ENCODE peak calls at places on chromosomes 16 and 17, in ten cellular contexts. N is testis, M is right lobe of liver, E is esophagus squamous epithelium, H is stomach, B is heart left ventricle, G is sigmoid colon, F is K562, I is GM12878, X is adrenal gland. T is an unnamed sample. For H3K36me3, the result is how much of the 10 kb centered on the place peaks cover.

GRCh38 chr16:56561126-56561525 is 3.7 kb upstream of the MT4 start:
- DNase-seq in M (no peak), G (no peak), X (no peak), B (no peak), N (no peak), F (no peak), I (no peak), E (no peak), H (no peak), T (no peak)

GRCh38 chr16:2925951-2926659 is 14.4 kb downstream of the FLYWCH1 start:
- DNase-seq in M (no peak), F (no peak), H (no peak), X (no peak), N (no peak), E (no peak), G (no peak), B (no peak), I (no peak), T (no peak)

GRCh38 chr16:58678716-58679115 is 5.9 kb downstream of the SLC38A7 start:
- DNase-seq in B (peak), M (peak), G (peak), N (peak), X (peak), I (no peak), E (no peak), F (no peak), H (no peak), T (no peak)

GRCh38 chr16:20740901-20741491 is 622 bp downstream of the THUMPD1 start:
- DNase-seq in E (peak), H (peak), G (peak), I (peak), M (peak), X (peak), B (peak), F (peak), N (peak), T (peak)

GRCh38 chr17:1766382-1767135 is 4.7 kb downstream of the SERPINF1 start:
- DNase-seq in H (no peak), N (peak), E (no peak), B (no peak), I (no peak), G (no peak), M (peak), X (no peak), F (no peak), T (no peak)

GRCh38 chr17:40663252-40663651 is 1.7 kb downstream of the KRT222 start:
- DNase-seq in F (no peak), I (no peak), M (no peak), B (no peak), H (no peak), G (no peak), X (no peak), E (no peak), N (no peak), T (no peak)

GRCh38 chr17:80732268-80732667 is 187.6 kb downstream of the RPTOR start:
- DNase-seq in F (no peak), B (no peak), I (no peak), X (no peak), G (no peak), N (no peak), H (no peak), M (no peak), E (no peak), T (no peak)

GRCh38 chr17:79023886-79024771 is at the start of gene C1QTNF1:
- DNase-seq in B (peak), H (peak), F (no peak), M (peak), N (peak), I (no peak), X (peak), G (peak), E (no peak), T (peak)

GRCh38 chr17:81513669-81514484 is 1.3 kb upstream of the ACTG1 start:
- DNase-seq in H (peak), B (peak), N (peak), X (peak), G (peak), F (peak), M (peak), E (no peak), I (no peak), T (peak)

GRCh38 chr17:79490530-79490929 is 120.3 kb downstream of the RBFOX3 start:
- DNase-seq in N (no peak), H (no peak), I (no peak), G (no peak), E (no peak), F (no peak), X (no peak), M (no peak), B (no peak), T (no peak)

GRCh38 chr16:84582958-84583516 is 34.8 kb downstream of the COTL1 start:
- DNase-seq in N (no peak), F (no peak), H (no peak), B (peak), G (no peak), M (no peak), I (no peak), E (no peak), X (no peak), T (no peak)

GRCh38 chr17:9672266-9672665 is 26.9 kb downstream of the USP43 start:
- DNase-seq in G (no peak), X (no peak), F (no peak), I (no peak), B (no peak), H (no peak), N (no peak), M (no peak), E (no peak), T (no peak)

GRCh38 chr17:79026345-79027273 is 2.6 kb downstream of the C1QTNF1 start:
- DNase-seq in N (peak), F (no peak), E (no peak), H (peak), I (no peak), X (peak), G (peak), M (peak), B (peak), T (peak)

GRCh38 chr17:19290047-19290705 is 53.0 kb downstream of the EPN2 start:
- DNase-seq in G (no peak), X (no peak), N (no peak), H (no peak), M (no peak), F (no peak), E (no peak), I (no peak), B (no peak), T (no peak)

GRCh38 chr17:57986841-57987581 is 1.0 kb downstream of the VEZF1 start:
- DNase-seq in F (peak), H (peak), I (no peak), B (peak), M (peak), N (peak), E (no peak), G (peak), X (peak), T (peak)

GRCh38 chr17:3547628-3548027 is 10.0 kb downstream of the TRPV3 start:
- DNase-seq in I (no peak), M (no peak), E (no peak), G (no peak), N (no peak), F (no peak), X (no peak), B (no peak), H (no peak), T (no peak)

GRCh38 chr16:88809068-88809675 is 2.6 kb downstream of the APRT start:
- DNase-seq in M (no peak), H (no peak), I (no peak), E (no peak), B (no peak), N (no peak), G (no peak), X (no peak), F (peak), T (no peak)
- TF ChIP-seq POLR2A in M (no peak), H (no peak), I (peak), E (no peak), B (no peak), N (no peak), G (no peak), X (no peak), F (peak), T (no peak)

DNA sequence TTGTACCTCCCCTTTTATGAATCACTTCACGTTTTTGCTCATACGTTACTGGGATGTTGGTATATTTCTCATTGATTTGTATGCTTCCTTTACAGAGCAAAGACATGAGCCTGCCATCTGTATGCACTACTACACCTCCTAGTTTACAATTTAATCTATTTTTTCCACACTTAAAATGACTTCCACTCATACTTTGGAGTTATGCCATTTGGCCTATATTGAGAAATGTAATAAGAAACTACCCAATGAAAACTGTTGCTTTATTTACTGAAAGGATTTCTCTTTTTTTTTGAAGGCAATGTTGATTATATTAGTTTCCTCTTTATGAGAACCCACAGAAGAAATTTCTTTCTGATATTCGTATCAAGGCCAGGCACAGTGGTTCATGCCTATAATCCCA is 43.1 kb downstream of the DUSP14 start:
- DNase-seq in E (no peak), M (no peak), B (no peak), I (no peak), F (no peak), H (no peak), X (no peak), G (no peak), N (no peak), T (no peak)
- H3K36me3 ChIP-seq in E (under half), M (under half), B (half or more), I (under half), F (half or more), H (half or more), X (under half), G (under half), N (under half), T (under half)

DNA sequence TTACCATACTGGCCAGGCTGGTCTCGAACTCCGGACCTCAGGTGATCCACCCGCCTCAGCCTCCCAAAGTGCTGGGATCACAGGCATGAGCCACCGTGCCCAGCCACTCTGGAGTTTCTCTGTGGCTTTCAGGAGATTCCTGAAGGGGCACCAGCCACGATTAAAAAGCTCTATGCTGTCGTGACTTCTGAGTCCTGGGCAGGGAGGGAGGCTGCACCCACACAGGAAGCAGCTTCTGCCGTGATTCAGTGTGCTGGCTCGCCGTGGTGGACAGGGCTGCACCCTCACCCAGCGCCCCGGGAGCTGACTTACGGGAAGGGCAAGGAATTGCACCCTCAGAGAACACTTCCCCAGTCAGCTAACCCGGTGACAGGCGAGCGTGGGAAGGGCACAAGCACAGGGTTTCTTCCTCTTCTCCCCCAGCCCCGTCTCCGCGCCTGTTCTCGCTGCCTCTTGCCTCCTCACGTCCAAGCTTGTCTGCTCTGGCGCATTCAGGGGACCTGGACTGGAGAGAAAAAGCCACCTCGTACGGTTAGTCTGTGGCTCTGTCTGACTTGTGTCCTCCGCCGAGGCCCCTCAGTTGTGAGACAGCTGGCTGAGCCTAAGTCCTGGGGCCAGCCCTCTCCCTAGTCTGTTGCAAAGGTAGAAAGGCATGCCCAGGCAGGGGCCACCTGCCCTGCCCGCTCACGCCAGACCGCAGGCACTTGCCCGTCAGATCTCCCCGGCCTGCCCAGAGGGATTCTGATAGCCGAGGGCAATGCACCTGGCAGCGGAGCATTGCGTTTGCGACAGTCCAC is 145.0 kb downstream of the SEC14L1 start:
- DNase-seq in X (peak), M (peak), I (no peak), F (no peak), B (peak), E (no peak), N (no peak), H (peak), G (peak), T (no peak)
- TF ChIP-seq POLR2A in X (no peak), M (peak), I (no peak), F (no peak), B (no peak), E (no peak), N (no peak), H (no peak), G (no peak), T (no peak)

DNA sequence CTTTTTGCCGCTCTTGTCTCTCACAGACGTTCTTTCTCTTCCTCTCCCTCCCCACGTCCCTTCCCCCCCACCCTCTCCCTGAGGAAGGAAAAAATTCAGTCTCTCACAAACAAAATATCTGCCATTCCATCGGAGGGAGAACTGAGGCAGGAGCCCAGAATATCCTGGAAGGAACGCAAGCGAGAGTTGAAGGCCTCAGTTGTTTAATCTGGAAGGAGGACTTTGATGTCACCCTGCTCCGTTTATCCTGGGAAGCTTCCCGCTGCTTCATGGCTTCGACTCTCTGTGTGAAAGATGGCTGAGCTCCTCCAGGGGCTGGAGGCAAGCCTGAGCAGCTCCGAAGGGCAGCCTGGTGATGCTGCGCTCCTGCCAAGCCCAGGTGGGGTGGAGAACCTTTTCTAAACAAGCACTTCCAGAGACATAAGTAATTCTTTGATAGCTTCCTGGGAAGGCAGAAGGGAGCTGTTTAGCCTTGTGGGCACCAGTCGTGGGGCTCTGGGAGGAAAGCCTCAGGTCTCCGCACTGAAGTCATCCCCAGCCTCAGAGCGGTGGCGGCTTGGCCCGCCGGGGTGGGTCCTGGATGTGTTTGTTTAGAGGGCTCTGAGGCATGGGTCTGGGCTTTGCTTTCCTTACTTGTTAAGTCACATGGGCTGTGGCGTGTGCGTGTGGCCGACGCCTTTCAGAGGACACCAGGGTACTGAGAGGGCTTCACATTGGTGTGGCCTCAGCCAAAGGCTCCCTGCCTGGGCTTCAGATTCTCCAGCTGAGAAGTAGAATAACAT is 7.9 kb downstream of the NKD1 start:
- DNase-seq in N (no peak), G (no peak), M (no peak), X (no peak), E (no peak), H (no peak), B (no peak), F (no peak), I (no peak), T (no peak)
- H3K36me3 ChIP-seq in N (under half), G (under half), M (under half), X (under half), E (under half), H (under half), B (under half), F (under half), I (under half), T (under half)

DNA sequence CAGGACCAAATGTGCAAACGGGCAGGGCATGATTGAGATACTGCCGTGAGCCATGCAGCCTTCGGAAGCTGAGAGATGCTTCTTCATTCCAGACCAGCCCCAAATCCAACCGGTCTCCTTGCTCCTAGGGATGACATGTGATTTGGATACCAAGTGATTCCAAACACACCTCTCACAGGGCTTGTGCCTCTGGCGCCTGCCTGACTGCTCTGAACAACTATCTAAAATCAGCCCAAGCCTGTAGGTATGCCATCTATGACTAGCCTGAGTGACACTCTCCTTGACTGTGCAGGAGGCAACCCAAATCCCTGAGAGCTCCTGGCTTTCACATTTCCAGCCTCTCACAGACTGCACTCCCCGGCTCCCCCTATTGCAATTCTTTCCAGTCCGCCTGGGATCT is 20.3 kb downstream of the DYNC1LI2 start:
- DNase-seq in M (no peak), I (no peak), X (no peak), E (no peak), B (no peak), F (no peak), G (peak), H (no peak), N (no peak), T (no peak)
- TF ChIP-seq POLR2A in M (no peak), I (no peak), X (no peak), E (no peak), B (no peak), F (no peak), G (no peak), H (no peak), N (no peak), T (no peak)

DNA sequence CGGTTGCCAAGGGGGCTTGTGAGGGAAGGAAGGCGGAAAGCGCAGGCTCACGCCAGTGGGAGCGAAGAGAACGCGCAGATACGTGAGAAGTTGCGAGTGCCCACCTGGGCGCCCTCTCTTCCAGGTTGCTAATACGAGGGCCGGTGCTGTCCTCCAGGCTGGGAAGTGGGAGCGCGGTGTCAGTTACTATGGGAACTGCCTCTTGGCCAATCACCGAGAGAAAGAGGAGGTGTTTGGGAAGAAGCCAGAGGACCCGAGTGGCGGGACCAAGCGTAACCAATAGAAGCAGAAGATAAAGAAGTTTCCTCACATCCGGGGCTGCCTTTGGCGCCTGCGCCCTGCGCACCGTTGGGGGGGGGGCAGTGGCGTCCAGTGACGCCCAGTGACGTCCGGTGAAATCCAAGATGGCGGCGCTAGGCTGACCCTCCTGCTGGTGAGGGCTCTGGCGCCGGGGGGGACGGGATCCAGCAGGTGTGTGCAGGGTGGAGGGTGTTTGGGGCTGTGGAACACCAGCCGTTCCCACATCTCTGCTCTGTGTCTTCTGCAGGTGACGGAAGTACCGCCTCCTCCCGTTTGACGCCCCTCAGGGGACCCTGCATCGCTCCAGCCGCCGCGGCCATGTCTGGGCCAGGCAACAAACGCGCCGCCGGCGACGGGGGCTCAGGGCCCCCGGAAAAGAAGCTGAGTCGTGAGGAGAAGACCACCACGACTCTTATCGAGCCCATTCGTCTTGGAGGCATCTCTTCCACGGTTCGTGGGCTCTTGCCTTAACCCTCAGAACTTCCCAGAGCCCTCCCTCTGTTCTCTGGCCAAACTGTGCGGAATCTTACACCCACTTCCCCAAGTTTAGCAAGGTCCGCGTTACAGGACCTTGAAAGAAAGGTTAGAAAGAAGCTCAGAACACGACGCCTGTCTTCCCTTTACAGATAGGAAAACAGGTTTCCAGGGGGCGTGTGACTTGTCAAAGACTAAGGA is at the start of the genes CFAP119 and RNF40:
- DNase-seq in E (peak), X (peak), G (peak), B (peak), F (peak), M (peak), H (peak), I (peak), N (peak), T (peak)
- H3K36me3 ChIP-seq in E (under half), X (under half), G (under half), B (half or more), F (half or more), M (under half), H (half or more), I (under half), N (under half), T (under half)

GRCh38 chr16:12576878-12577277 is 226.8 kb downstream of the CPPED1 start:
- DNase-seq in N (no peak), I (no peak), X (no peak), E (no peak), B (no peak), M (no peak), G (no peak), H (no peak), F (no peak), T (no peak)

GRCh38 chr16:12574721-12575120 is 229.0 kb downstream of the CPPED1 start:
- DNase-seq in F (no peak), X (no peak), G (peak), I (no peak), B (no peak), E (no peak), H (no peak), M (no peak), N (no peak), T (no peak)

GRCh38 chr16:12575288-12575687 is 228.4 kb downstream of the CPPED1 start:
- DNase-seq in E (no peak), N (no peak), X (no peak), H (no peak), B (no peak), I (no peak), F (no peak), M (no peak), G (peak), T (no peak)

GRCh38 chr16:12580809-12581208 is 222.9 kb downstream of the CPPED1 start:
- DNase-seq in H (no peak), I (no peak), X (no peak), G (peak), E (no peak), N (no peak), M (no peak), B (no peak), F (no peak), T (no peak)

GRCh38 chr16:12578001-12578400 is 225.7 kb downstream of the CPPED1 start:
- DNase-seq in F (no peak), G (no peak), E (no peak), I (no peak), X (no peak), H (no peak), N (no peak), B (no peak), M (no peak), T (no peak)
- TF ChIP-seq POLR2A in F (no peak), G (no peak), E (no peak), I (no peak), X (no peak), H (no peak), N (no peak), B (no peak), M (no peak), T (no peak)

T was measured in ovary.